ENCODE peak calls at places on chromosomes 13 and 19, in nine cellular contexts. R is HFF-Myc, D is sigmoid colon, M is bronchial epithelial cell, E is pancreas, P is coronary artery, L is astrocyte of the cerebellum, O is mammary epithelial cell, I is AG04450. N is an unnamed sample.

GRCh38 chr19:44653977-44654784 is 10.5 kb downstream of the PVR start:
- DNase-seq in R (no peak), D (peak), M (peak), E (peak), P (no peak), L (no peak), O (peak), I (no peak), N (no peak)

GRCh38 chr13:84609716-84610115 is 727.4 kb upstream of the SLITRK1 start:
- DNase-seq in R (no peak), D (no peak), M (peak), E (no peak), P (no peak), L (no peak), O (peak), I (peak), N (no peak)

GRCh38 chr19:13840751-13841338 is 36.1 kb upstream of the NANOS3 start:
- DNase-seq in R (no peak), D (no peak), M (no peak), E (no peak), P (no peak), L (no peak), O (no peak), I (no peak), N (no peak)

GRCh38 chr19:29504454-29504853 is 21.3 kb upstream of the VSTM2B start:
- DNase-seq in R (no peak), D (peak), M (no peak), E (peak), P (no peak), L (no peak), O (no peak), I (no peak), N (no peak)

GRCh38 chr19:18153555-18154134 is 682 bp downstream of the PIK3R2 start:
- DNase-seq in R (no peak), D (no peak), M (no peak), E (no peak), P (no peak), L (no peak), O (no peak), I (no peak), N (no peak)

GRCh38 chr13:85412448-85412847 is 386.8 kb downstream of the SLITRK6 start:
- DNase-seq in R (no peak), D (no peak), M (no peak), E (no peak), P (no peak), L (no peak), O (no peak), I (no peak), N (no peak)

GRCh38 chr13:27450921-27451461 is 627 bp upstream of the MTIF3 start:
- DNase-seq in R (no peak), D (peak), M (peak), E (peak), P (no peak), L (no peak), O (peak), I (no peak), N (peak)

GRCh38 chr13:110396913-110397379 is 89.9 kb downstream of the COL4A2 start:
- DNase-seq in R (peak), D (peak), M (peak), E (no peak), P (peak), L (peak), O (peak), I (peak), N (peak)

GRCh38 chr13:66305960-66306617 is 924.0 kb downstream of the PCDH9 start:
- DNase-seq in R (no peak), D (no peak), M (no peak), E (no peak), P (no peak), L (no peak), O (no peak), I (no peak), N (no peak)

GRCh38 chr13:114249062-114249461 is 14.4 kb downstream of the CDC16 start:
- DNase-seq in R (no peak), D (no peak), M (peak), E (no peak), P (no peak), L (no peak), O (no peak), I (no peak), N (no peak)

GRCh38 chr13:79782541-79783216 is 301.7 kb downstream of the NDFIP2 start:
- DNase-seq in R (no peak), D (no peak), M (peak), E (peak), P (no peak), L (peak), O (peak), I (peak), N (peak)

GRCh38 chr13:99658266-99658991 is 157.2 kb downstream of the TM9SF2 start:
- DNase-seq in R (no peak), D (peak), M (peak), E (peak), P (no peak), L (peak), O (peak), I (no peak), N (peak)

GRCh38 chr13:33550885-33551284 is 265.3 kb upstream of the STARD13 start:
- DNase-seq in R (no peak), D (no peak), M (no peak), E (no peak), P (no peak), L (no peak), O (no peak), I (no peak), N (no peak)

GRCh38 chr19:11247391-11247790 is 8.0 kb downstream of the ANGPTL8 start:
- DNase-seq in R (no peak), D (peak), M (no peak), E (no peak), P (no peak), L (no peak), O (no peak), I (no peak), N (no peak)

DNA sequence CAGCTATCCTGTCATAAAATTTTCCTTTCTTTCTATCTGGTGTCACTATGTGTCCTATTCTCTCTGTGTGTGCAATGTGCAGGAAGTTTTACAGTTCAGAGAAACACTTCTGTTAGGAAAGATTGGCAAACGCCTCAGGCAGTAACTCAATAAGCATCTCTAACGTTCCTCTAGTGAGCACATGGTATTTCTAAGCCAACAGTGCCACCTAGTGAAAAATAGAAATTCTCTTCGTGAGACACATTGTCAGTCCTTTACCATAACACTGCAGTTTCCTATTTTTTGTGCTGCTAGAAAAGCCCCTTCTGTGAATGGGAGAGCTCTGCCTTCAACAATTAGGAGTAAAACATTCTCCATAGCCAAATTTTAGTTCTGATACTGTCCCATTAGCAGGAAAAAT is 50.7 kb downstream of the ZNF723 start:
- DNase-seq in R (peak), D (no peak), M (peak), E (no peak), P (no peak), L (no peak), O (peak), I (no peak), N (no peak)
- TF ChIP-seq CTCF in R (no peak), D (peak), M (no peak), E (peak), P (no peak), L (no peak), O (no peak), I (no peak), N (peak)

GRCh38 chr19:33300016-33300981 is 2.0 kb downstream of the CEBPA start:
- DNase-seq in R (no peak), D (peak), M (no peak), E (peak), P (no peak), L (no peak), O (no peak), I (no peak), N (no peak)

GRCh38 chr19:33302974-33303790 is 848 bp upstream of the CEBPA start:
- DNase-seq in R (no peak), D (peak), M (no peak), E (peak), P (peak), L (no peak), O (peak), I (no peak), N (no peak)

GRCh38 chr19:33301011-33301899 is 1.1 kb downstream of the CEBPA start:
- DNase-seq in R (no peak), D (peak), M (no peak), E (peak), P (no peak), L (no peak), O (no peak), I (no peak), N (no peak)

GRCh38 chr19:33302175-33302973 is at the start of gene CEBPA:
- DNase-seq in R (no peak), D (peak), M (peak), E (peak), P (peak), L (no peak), O (peak), I (peak), N (peak)

DNA sequence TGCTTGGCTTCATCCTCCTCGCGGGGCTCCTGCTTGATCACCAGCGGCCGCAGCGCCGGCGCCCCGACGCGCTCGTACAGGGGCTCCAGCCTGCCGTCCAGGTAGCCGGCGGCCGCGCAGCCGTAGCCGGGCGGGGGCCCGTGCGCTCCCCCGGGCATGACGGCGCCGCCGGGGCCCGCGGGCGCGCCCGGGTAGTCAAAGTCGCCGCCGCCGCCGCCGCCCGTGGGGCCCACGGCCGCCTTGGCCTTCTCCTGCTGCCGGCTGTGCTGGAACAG is 497 bp downstream of the CEBPA start:
- DNase-seq in R (no peak), D (no peak), M (no peak), E (no peak), P (no peak), L (no peak), O (no peak), I (no peak), N (no peak)
- H3K4me3 ChIP-seq in R (peak), D (peak), M (peak), E (peak), P (peak), L (no peak), O (no peak), I (peak), N (no peak)

GRCh38 chr19:1066251-1066747 is 668 bp upstream of the ARHGAP45 start:
- DNase-seq in R (no peak), D (no peak), M (no peak), E (no peak), P (no peak), L (no peak), O (no peak), I (no peak), N (no peak)

GRCh38 chr19:1065606-1066109 is 1.3 kb upstream of the ARHGAP45 start:
- DNase-seq in R (no peak), D (no peak), M (peak), E (no peak), P (no peak), L (no peak), O (peak), I (no peak), N (no peak)

GRCh38 chr19:1063909-1064660 is 2.9 kb upstream of the ARHGAP45 start:
- DNase-seq in R (no peak), D (no peak), M (no peak), E (no peak), P (no peak), L (no peak), O (no peak), I (no peak), N (no peak)

GRCh38 chr19:1063030-1063908 is 3.7 kb upstream of the ARHGAP45 start:
- DNase-seq in R (no peak), D (no peak), M (no peak), E (no peak), P (no peak), L (no peak), O (no peak), I (no peak), N (no peak)

DNA sequence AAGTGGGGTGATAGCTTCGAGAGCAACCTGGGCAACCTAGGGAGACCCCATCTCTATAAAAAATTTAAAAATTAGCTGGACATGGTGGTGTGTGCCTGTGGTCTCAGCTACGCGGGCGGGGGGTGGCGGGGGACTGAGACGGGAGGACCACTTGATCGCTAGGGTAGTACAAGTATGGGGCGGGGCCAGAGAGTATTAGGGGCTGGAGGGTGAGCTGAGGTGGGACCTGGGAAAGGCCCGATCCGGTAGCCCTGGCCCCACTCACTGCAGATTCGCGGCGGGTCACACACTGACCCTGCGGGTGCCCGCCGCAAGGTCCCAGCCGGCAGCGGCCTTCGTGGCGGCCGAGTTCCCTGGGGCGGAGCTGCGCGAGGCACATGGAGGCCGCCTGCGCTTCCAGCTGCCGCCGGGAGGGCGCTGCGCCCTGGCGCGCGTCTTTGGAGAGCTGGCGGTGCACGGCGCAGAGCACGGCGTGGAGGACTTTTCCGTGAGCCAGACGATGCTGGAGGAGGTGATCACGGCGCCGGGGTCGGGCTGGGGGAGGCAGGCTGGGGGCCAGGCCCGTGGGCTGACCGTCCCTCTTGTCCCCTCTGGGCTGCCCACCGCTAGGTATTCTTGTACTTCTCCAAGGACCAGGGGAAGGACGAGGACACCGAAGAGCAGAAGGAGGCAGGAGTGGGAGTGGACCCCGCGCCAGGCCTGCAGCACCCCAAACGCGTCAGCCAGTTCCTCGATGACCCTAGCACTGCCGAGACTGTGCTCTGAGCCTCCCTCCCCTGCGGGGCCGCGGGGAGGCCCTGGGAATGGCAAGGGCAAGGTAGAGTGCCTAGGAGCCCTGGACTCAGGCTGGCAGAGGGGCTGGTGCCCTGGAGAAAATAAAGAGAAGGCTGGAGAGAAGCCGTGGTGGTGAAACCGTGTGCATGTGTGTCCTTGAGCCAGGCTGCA is 2.0 kb upstream of the ARHGAP45 start:
- DNase-seq in R (no peak), D (no peak), M (peak), E (peak), P (no peak), L (peak), O (peak), I (no peak), N (no peak)
- TF ChIP-seq CTCF in R (peak), D (peak), M (peak), E (peak), P (peak), L (peak), O (peak), I (peak), N (peak)

GRCh38 chr13:101624981-101625380 is 172.5 kb downstream of the ITGBL1 start:
- DNase-seq in R (no peak), D (no peak), M (no peak), E (no peak), P (no peak), L (no peak), O (no peak), I (no peak), N (no peak)

GRCh38 chr13:101624210-101624922 is 171.9 kb downstream of the ITGBL1 start:
- DNase-seq in R (no peak), D (no peak), M (no peak), E (no peak), P (no peak), L (no peak), O (no peak), I (no peak), N (no peak)

GRCh38 chr13:101628900-101629299 is 176.4 kb downstream of the ITGBL1 start:
- DNase-seq in R (no peak), D (no peak), M (no peak), E (no peak), P (no peak), L (no peak), O (no peak), I (no peak), N (no peak)

GRCh38 chr13:101627556-101627943 is 175.1 kb downstream of the ITGBL1 start:
- DNase-seq in R (no peak), D (no peak), M (no peak), E (no peak), P (no peak), L (no peak), O (no peak), I (no peak), N (no peak)

GRCh38 chr13:101626925-101627555 is 174.6 kb downstream of the ITGBL1 start:
- DNase-seq in R (no peak), D (no peak), M (no peak), E (no peak), P (no peak), L (no peak), O (no peak), I (no peak), N (no peak)
- H3K4me3 ChIP-seq in R (no peak), D (no peak), M (no peak), E (no peak), P (peak), L (no peak), O (no peak), I (peak), N (no peak)

GRCh38 chr13:98467263-98467985 is 109.5 kb downstream of the STK24 start:
- DNase-seq in R (no peak), D (peak), M (no peak), E (no peak), P (no peak), L (no peak), O (no peak), I (no peak), N (no peak)

GRCh38 chr13:98470920-98471319 is 106.0 kb downstream of the STK24 start:
- DNase-seq in R (no peak), D (no peak), M (no peak), E (no peak), P (no peak), L (no peak), O (no peak), I (no peak), N (no peak)

GRCh38 chr13:98466634-98467236 is 110.2 kb downstream of the STK24 start:
- DNase-seq in R (no peak), D (peak), M (peak), E (no peak), P (no peak), L (no peak), O (no peak), I (no peak), N (no peak)

GRCh38 chr13:98468929-98469328 is 108.0 kb downstream of the STK24 start:
- DNase-seq in R (no peak), D (peak), M (no peak), E (no peak), P (peak), L (no peak), O (no peak), I (no peak), N (no peak)

DNA sequence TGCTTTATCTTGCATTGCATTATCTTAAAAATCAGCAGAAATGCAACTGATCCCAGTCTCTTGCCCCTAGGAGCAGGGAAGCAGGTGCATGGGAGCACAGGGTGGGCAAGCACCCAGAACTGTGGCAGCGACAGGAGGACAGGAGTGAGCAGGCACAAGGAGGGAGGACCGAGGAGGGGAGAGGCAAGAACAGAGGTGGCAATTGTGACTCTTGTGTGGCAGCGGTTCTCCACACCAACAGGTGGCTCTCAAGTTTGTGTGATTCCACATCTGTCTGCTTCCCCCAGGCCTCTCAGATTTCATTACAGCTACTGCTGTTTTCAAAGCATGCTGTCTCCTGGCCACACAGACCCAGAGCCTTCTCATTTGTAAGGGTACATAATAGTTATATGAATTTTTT is 108.6 kb downstream of the STK24 start:
- DNase-seq in R (no peak), D (no peak), M (no peak), E (no peak), P (no peak), L (no peak), O (no peak), I (no peak), N (no peak)
- TF ChIP-seq CTCF in R (no peak), D (no peak), M (no peak), E (no peak), P (no peak), L (no peak), O (no peak), I (no peak), N (no peak)

DNA sequence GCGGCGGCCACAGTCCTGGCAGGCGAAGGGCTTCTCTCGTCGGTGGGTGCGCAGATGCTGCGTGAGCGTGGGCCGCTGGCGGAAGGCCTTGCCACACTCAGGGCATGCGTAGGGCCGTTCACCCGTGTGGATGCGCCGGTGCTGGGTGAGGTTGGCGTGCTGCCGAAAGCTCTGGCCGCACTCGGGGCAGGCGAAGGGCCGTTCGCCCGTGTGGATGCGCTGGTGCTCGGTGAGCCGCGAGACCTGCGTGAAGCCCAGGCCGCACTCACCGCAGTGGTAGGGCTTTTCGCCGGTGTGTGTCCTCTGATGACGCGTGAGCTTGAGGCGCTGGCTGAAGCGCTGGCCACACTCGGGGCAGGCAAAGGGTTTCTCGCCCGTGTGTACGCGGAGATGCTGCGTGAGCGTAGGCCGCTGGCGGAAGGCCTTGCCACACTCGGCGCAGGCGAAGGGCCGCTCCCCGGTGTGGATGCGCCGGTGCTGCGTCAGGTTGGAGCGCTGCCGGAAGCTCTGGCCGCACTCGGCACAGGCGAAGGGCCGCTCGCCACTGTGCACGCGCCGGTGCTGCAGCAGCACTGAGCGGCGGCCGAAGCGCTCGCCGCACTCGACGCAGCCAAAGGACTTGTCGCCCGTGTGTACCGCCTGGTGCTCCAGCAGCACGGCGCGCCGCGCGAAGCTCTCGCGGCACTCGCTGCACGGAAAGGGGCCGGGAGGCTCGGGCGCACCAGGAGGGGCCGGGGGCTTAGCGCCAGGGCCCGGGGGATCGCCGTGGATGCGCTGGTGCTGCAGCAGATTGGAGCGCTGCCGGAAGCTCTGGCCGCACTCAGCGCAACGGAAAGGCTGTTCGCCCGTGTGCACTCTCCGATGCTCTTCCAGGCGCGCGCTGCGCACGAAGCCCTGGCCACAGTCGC is 4.0 kb upstream of the UBE2M start:
- DNase-seq in R (no peak), D (peak), M (no peak), E (peak), P (no peak), L (no peak), O (peak), I (no peak), N (no peak)
- H3K4me3 ChIP-seq in R (peak), D (peak), M (peak), E (peak), P (peak), L (peak), O (no peak), I (peak), N (peak)